ENCODE peak calls at places on chromosomes 3 and 15, in five cellular contexts. L is stimulated activated naive CD8-positive, alpha-beta T cell treated with anti-CD3 and anti-CD28 coated beads, Interleukin-15, Interleukin-2, amounts not matched to agents 100 U/mL and 50 U/mL, for 24 hours; B is T-helper 2 cell; T is activated CD8-positive, alpha-beta memory T cell treated with anti-CD3 and anti-CD28 coated beads, Interleukin-2, amount 10 ng/mL, durations not matched to agents 7 days and 5 days; Z is GM12892. Q is an unnamed sample.

GRCh38 chr3:134197681-134198261 is 52.9 kb downstream of the RYK start:
- DNase-seq in B (no peak), L (no peak), Z (peak), T (no peak), Q (peak)

GRCh38 chr15:48185527-48185926 is 5.9 kb upstream of the CTXN2 start:
- DNase-seq in B (no peak), T (no peak), L (no peak), Z (no peak), Q (no peak)

GRCh38 chr15:96002890-96003859 is 327.3 kb upstream of the NR2F2 start:
- DNase-seq in T (no peak), B (no peak), Z (no peak), L (no peak), Q (no peak)

GRCh38 chr3:141812091-141812490 is 48.9 kb downstream of the GRK7 start:
- DNase-seq in L (no peak), B (no peak), Z (no peak), T (no peak), Q (peak)

GRCh38 chr3:184636774-184637316 is 75.0 kb downstream of the MAGEF1 start:
- DNase-seq in Z (no peak), L (peak), T (peak), B (no peak), Q (no peak)

GRCh38 chr3:191339313-191339917 is 9.1 kb upstream of the UTS2B start:
- DNase-seq in L (no peak), B (no peak), T (no peak), Z (no peak), Q (no peak)

GRCh38 chr3:167575000-167575399 is 78.7 kb downstream of the WDR49 start:
- DNase-seq in L (no peak), Z (no peak), T (no peak), B (no peak), Q (peak)

GRCh38 chr15:73951591-73951990 is 25.3 kb downstream of the LOXL1 start:
- DNase-seq in B (no peak), T (no peak), Z (no peak), L (no peak), Q (no peak)

GRCh38 chr3:55565516-55565915 is 78.4 kb upstream of the WNT5A start:
- DNase-seq in B (no peak), L (no peak), T (no peak), Z (no peak), Q (no peak)

GRCh38 chr3:71393093-71393492 is 190.4 kb downstream of the FOXP1 start:
- DNase-seq in L (no peak), B (no peak), Z (no peak), T (no peak), Q (no peak)

GRCh38 chr3:194112120-194113106 is 23.5 kb upstream of the HES1 start:
- DNase-seq in L (no peak), Z (no peak), T (no peak), B (no peak), Q (no peak)